ENCODE peak calls at places on chromosomes 12 and 14, in six cellular contexts. W is neural crest cell, P is glomerular endothelial cell, J is A673, G is HCEC 1CT, X is AG08395. K is an unnamed sample.

GRCh38 chr12:124720687-124721500 is 142.8 kb downstream of the SCARB1 start:
- DNase-seq in W (no peak), P (peak; percentile 69), J (peak; percentile 99), G (peak; percentile 32), X (peak; percentile 78), K (peak; percentile 71)

GRCh38 chr12:104218935-104219334 is 3.4 kb downstream of the TXNRD1 start:
- DNase-seq in W (no peak), P (no peak), J (no peak), G (peak; percentile 72), X (no peak), K (no peak)

GRCh38 chr12:121590476-121591143 is 9.8 kb upstream of the KDM2B start:
- DNase-seq in W (peak; percentile 39), P (no peak), J (no peak), G (peak; percentile 77), X (peak; percentile 43), K (peak; percentile 65)

GRCh38 chr12:57627504-57628279 is 5.3 kb downstream of the B4GALNT1 start:
- DNase-seq in W (no peak), P (no peak), J (no peak), G (no peak), X (no peak), K (no peak)

GRCh38 chr12:104938371-104938770 is 19.7 kb downstream of the SLC41A2 start:
- DNase-seq in W (no peak), P (no peak), J (no peak), G (no peak), X (peak; percentile 21), K (peak; percentile 86)

GRCh38 chr14:77574446-77575125 is 41.9 kb downstream of the SPTLC2 start:
- DNase-seq in W (no peak), P (no peak), J (no peak), G (peak; percentile 35), X (no peak), K (no peak)

GRCh38 chr14:58298880-58299664 is 717 bp downstream of the ARID4A start:
- DNase-seq in W (peak; percentile 25), P (no peak), J (peak; percentile 23), G (peak; percentile 9), X (peak; percentile 4), K (peak; percentile 23)

GRCh38 chr14:53249059-53249458 is 95.9 kb upstream of the DDHD1 start:
- DNase-seq in W (no peak), P (no peak), J (no peak), G (peak; percentile 8), X (no peak), K (no peak)

GRCh38 chr12:49693931-49694439 is 13.2 kb downstream of the FMNL3 start:
- DNase-seq in W (no peak), P (no peak), J (no peak), G (peak; percentile 48), X (no peak), K (peak; percentile 64)

GRCh38 chr12:133203344-133204263 is 22.3 kb downstream of the ZNF268 start:
- DNase-seq in W (no peak), P (no peak), J (no peak), G (no peak), X (no peak), K (peak; percentile 11)

GRCh38 chr12:109679716-109680520 is 33.7 kb upstream of the FAM222A start:
- DNase-seq in W (no peak), P (no peak), J (no peak), G (no peak), X (no peak), K (no peak)

GRCh38 chr12:53623986-53624385 is 2.2 kb downstream of the ATF7 start:
- DNase-seq in W (no peak), P (no peak), J (peak; percentile 48), G (peak; percentile 49), X (peak; percentile 64), K (peak; percentile 64)

GRCh38 chr14:50001999-50002925 is 109.4 kb downstream of the ARF6 start:
- DNase-seq in W (no peak), P (no peak), J (no peak), G (no peak), X (no peak), K (peak; percentile 54)

GRCh38 chr12:82414926-82415325 is 56.6 kb downstream of the METTL25 start:
- DNase-seq in W (no peak), P (no peak), J (no peak), G (no peak), X (no peak), K (peak; percentile 36)

GRCh38 chr14:101235042-101235871 is 326.0 kb upstream of the DIO3 start:
- DNase-seq in W (peak; percentile 83), P (peak; percentile 10), J (peak; percentile 55), G (peak; percentile 5), X (peak; percentile 71), K (peak; percentile 8)

GRCh38 chr14:39974036-39974435 is 541.8 kb upstream of the FBXO33 start:
- DNase-seq in W (no peak), P (no peak), J (no peak), G (no peak), X (no peak), K (no peak)

GRCh38 chr12:91975891-91976290 is 169.8 kb downstream of the BTG1 start:
- DNase-seq in W (no peak), P (no peak), J (no peak), G (peak; percentile 69), X (no peak), K (no peak)

GRCh38 chr14:60245316-60246177 is 3.5 kb upstream of the PPM1A start:
- DNase-seq in W (no peak), P (no peak), J (peak; percentile 26), G (no peak), X (no peak), K (no peak)

GRCh38 chr14:31068235-31068634 is 42.1 kb upstream of the STRN3 start:
- DNase-seq in W (no peak), P (no peak), J (no peak), G (no peak), X (no peak), K (no peak)

GRCh38 chr12:105334568-105334967 is 4.1 kb downstream of the C12orf75 start:
- DNase-seq in W (no peak), P (no peak), J (no peak), G (peak; percentile 69), X (no peak), K (no peak)

GRCh38 chr12:88418856-88419497 is 161.3 kb downstream of the KITLG start:
- DNase-seq in W (no peak), P (no peak), J (no peak), G (peak; percentile 80), X (peak; percentile 70), K (no peak)

GRCh38 chr12:6825398-6826124 is 2.6 kb upstream of the P3H3 start:
- DNase-seq in W (peak; percentile 96), P (peak; percentile 50), J (peak; percentile 85), G (peak; percentile 80), X (peak; percentile 94), K (peak; percentile 89)

GRCh38 chr12:106719879-106720278 is 54.6 kb upstream of the RIC8B start:
- DNase-seq in W (no peak), P (no peak), J (no peak), G (no peak), X (no peak), K (no peak)

GRCh38 chr12:52837341-52837741 is 3.2 kb upstream of the KRT79 start:
- DNase-seq in W (no peak), P (no peak), J (no peak), G (peak; percentile 48), X (peak; percentile 81), K (peak; percentile 70)

GRCh38 chr12:104802198-104802597 is 155.9 kb downstream of the SLC41A2 start:
- DNase-seq in W (no peak), P (no peak), J (no peak), G (no peak), X (no peak), K (no peak)

GRCh38 chr14:54814076-54814475 is 88.5 kb downstream of the GCH1 start:
- DNase-seq in W (no peak), P (no peak), J (peak; percentile 52), G (no peak), X (no peak), K (no peak)

GRCh38 chr14:47993883-47994282 is 318.5 kb upstream of the MDGA2 start:
- DNase-seq in W (no peak), P (no peak), J (no peak), G (no peak), X (no peak), K (no peak)

GRCh38 chr12:93784339-93785086 is 107.3 kb downstream of the CRADD start:
- DNase-seq in W (no peak), P (no peak), J (no peak), G (peak; percentile 82), X (no peak), K (peak; percentile 92)

GRCh38 chr12:132046561-132046960 is 96.8 kb downstream of the EP400 start:
- DNase-seq in W (no peak), P (no peak), J (no peak), G (peak; percentile 97), X (peak; percentile 97), K (peak; percentile 88)

GRCh38 chr12:114392909-114393308 is 13.0 kb downstream of the TBX5 start:
- DNase-seq in W (no peak), P (no peak), J (no peak), G (no peak), X (no peak), K (no peak)

GRCh38 chr12:51951843-51952722 is 584 bp downstream of the ACVR1B start:
- DNase-seq in W (peak; percentile 21), P (no peak), J (no peak), G (no peak), X (no peak), K (no peak)

GRCh38 chr12:84875241-84875640 is 37.4 kb downstream of the SLC6A15 start:
- DNase-seq in W (no peak), P (no peak), J (peak; percentile 34), G (no peak), X (no peak), K (no peak)

GRCh38 chr12:93002278-93003054 is 73.4 kb upstream of the EEA1 start:
- DNase-seq in W (no peak), P (peak; percentile 86), J (no peak), G (peak; percentile 93), X (peak; percentile 80), K (peak; percentile 55)